ENCODE peak calls at places on chromosomes 4 and X, in ten cellular contexts. O is AG10803; L is astrocyte of the spinal cord; H is lower leg skin; I is AG04450; A is fibroblast of villous mesenchyme; D is GM12864; Q is fibroblast of mammary gland; V is brain microvascular endothelial cell; F is CD8-positive, alpha-beta T cell. X is an unnamed sample.

GRCh38 chrX:829145-829544 is 198.6 kb downstream of the SHOX start:
- DNase-seq in O (no peak), L (no peak), H (no peak), I (no peak), A (no peak), D (no peak), Q (no peak), V (no peak), F (no peak), X (no peak)

GRCh38 chr4:129364747-129365452 is 268.9 kb downstream of the C4orf33 start:
- DNase-seq in O (no peak), L (no peak), H (no peak), I (no peak), A (no peak), D (no peak), Q (no peak), V (no peak), F (no peak), X (no peak)

GRCh38 chr4:70522626-70523025 is 4.3 kb downstream of the AMTN start:
- DNase-seq in O (no peak), L (no peak), H (peak; percentile 20), I (no peak), A (no peak), D (no peak), Q (no peak), V (no peak), F (no peak), X (no peak)

GRCh38 chr4:12880844-12881243 is 603.3 kb downstream of the RAB28 start:
- DNase-seq in O (no peak), L (no peak), H (no peak), I (no peak), A (no peak), D (no peak), Q (no peak), V (no peak), F (no peak), X (no peak)

GRCh38 chr4:174157106-174157607 is 126.3 kb downstream of the FBXO8 start:
- DNase-seq in O (no peak), L (no peak), H (no peak), I (no peak), A (peak; percentile 98), D (no peak), Q (no peak), V (no peak), F (no peak), X (no peak)

GRCh38 chrX:41043950-41044349 is 41.3 kb upstream of the USP9X start:
- DNase-seq in O (peak; percentile 49), L (peak; percentile 67), H (no peak), I (no peak), A (peak; percentile 20), D (no peak), Q (peak; percentile 76), V (peak; percentile 57), F (no peak), X (no peak)

GRCh38 chrX:50889582-50889981 is 21.0 kb upstream of the BMP15 start:
- DNase-seq in O (no peak), L (no peak), H (no peak), I (no peak), A (no peak), D (no peak), Q (no peak), V (no peak), F (no peak), X (no peak)

GRCh38 chrX:150984164-150984824 is 1.2 kb downstream of the HMGB3 start:
- DNase-seq in O (no peak), L (no peak), H (no peak), I (no peak), A (no peak), D (no peak), Q (no peak), V (no peak), F (no peak), X (no peak)

GRCh38 chrX:19723427-19723826 is 164.0 kb downstream of the SH3KBP1 start:
- DNase-seq in O (no peak), L (no peak), H (no peak), I (no peak), A (no peak), D (no peak), Q (peak; percentile 14), V (no peak), F (no peak), X (no peak)

GRCh38 chr4:169621754-169622481 is 1.5 kb downstream of the CLCN3 start:
- DNase-seq in O (peak; percentile 67), L (peak; percentile 59), H (no peak), I (peak; percentile 77), A (peak; percentile 96), D (no peak), Q (peak; percentile 76), V (peak; percentile 66), F (no peak), X (no peak)

GRCh38 chrX:24498181-24498580 is 33.1 kb downstream of the PDK3 start:
- DNase-seq in O (peak; percentile 0), L (peak; percentile 23), H (no peak), I (no peak), A (no peak), D (no peak), Q (peak; percentile 7), V (peak; percentile 9), F (no peak), X (no peak)

GRCh38 chr4:7595883-7596535 is 161.3 kb upstream of the PSAPL1 start:
- DNase-seq in O (no peak), L (no peak), H (no peak), I (no peak), A (no peak), D (no peak), Q (no peak), V (no peak), F (no peak), X (no peak)

GRCh38 chrX:81120270-81120935 is 81.3 kb downstream of the HMGN5 start:
- DNase-seq in O (peak; percentile 0), L (no peak), H (no peak), I (no peak), A (no peak), D (no peak), Q (no peak), V (no peak), F (no peak), X (no peak)

GRCh38 chrX:47285762-47286320 is 53.0 kb downstream of the USP11 start:
- DNase-seq in O (peak; percentile 53), L (no peak), H (no peak), I (no peak), A (peak; percentile 39), D (no peak), Q (peak; percentile 13), V (no peak), F (no peak), X (no peak)

GRCh38 chr4:89216866-89217265 is 90.7 kb downstream of the GPRIN3 start:
- DNase-seq in O (no peak), L (no peak), H (no peak), I (no peak), A (no peak), D (no peak), Q (no peak), V (no peak), F (no peak), X (no peak)

GRCh38 chrX:122087353-122087752 is 1039.9 kb downstream of the GLUD2 start:
- DNase-seq in O (no peak), L (peak; percentile 18), H (no peak), I (no peak), A (peak; percentile 10), D (no peak), Q (peak; percentile 41), V (no peak), F (no peak), X (no peak)
- TF ChIP-seq CTCF in O (no peak), L (no peak), H (no peak), I (no peak), A (no peak), D (no peak), Q (no peak), V (no peak), F (no peak), X (no peak)

GRCh38 chrX:13647709-13648212 is 5.2 kb upstream of the TCEANC start:
- DNase-seq in O (no peak), L (peak; percentile 55), H (no peak), I (no peak), A (peak; percentile 89), D (no peak), Q (peak; percentile 72), V (peak; percentile 83), F (peak; percentile 12), X (no peak)
- H3K4me3 ChIP-seq in O (no peak overlapping the region), L (no peak overlapping the region), H (no peak overlapping the region), I (no peak overlapping the region), A (no peak overlapping the region), D (no peak overlapping the region), Q (no peak overlapping the region), V (no peak overlapping the region), F (no peak overlapping the region), X (no peak overlapping the region)

DNA sequence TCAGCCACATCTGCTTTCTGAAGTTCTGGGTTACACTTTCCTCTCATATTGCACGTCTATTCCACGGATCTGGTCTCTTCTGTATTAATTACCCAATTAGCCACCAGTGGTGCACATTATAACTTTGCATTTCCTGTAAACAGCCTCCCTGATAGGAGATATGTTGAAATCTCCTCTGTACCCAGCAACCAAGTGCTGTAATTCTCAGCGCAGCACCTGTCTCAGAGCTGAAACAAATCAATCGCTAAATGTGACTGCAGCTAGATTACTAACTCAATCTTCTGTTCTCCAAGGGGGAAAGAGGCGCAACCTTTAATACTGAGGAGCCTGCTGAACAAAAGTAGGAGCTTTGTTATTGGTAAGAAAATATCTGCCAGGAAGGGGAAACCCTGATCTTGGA is 326.5 kb downstream of the SLITRK2 start:
- DNase-seq in O (no peak), L (no peak), H (no peak), I (no peak), A (no peak), D (no peak), Q (no peak), V (no peak), F (no peak), X (no peak)
- TF ChIP-seq CTCF in O (no peak), L (no peak), H (no peak), I (no peak), A (no peak), D (no peak), Q (no peak), V (no peak), F (no peak), X (no peak)

GRCh38 chr4:4852591-4853362 is 6.7 kb upstream of the MSX1 start:
- DNase-seq in O (peak; percentile 80), L (peak; percentile 67), H (peak; percentile 44), I (peak; percentile 37), A (peak; percentile 53), D (no peak), Q (peak; percentile 79), V (peak; percentile 76), F (no peak), X (peak; percentile 9)

GRCh38 chr4:4853371-4853823 is 6.1 kb upstream of the MSX1 start:
- DNase-seq in O (no peak), L (no peak), H (no peak), I (no peak), A (no peak), D (no peak), Q (no peak), V (no peak), F (no peak), X (no peak)

GRCh38 chr4:4855293-4856070 is 4.0 kb upstream of the MSX1 start:
- DNase-seq in O (no peak), L (peak; percentile 18), H (no peak), I (no peak), A (no peak), D (no peak), Q (no peak), V (no peak), F (no peak), X (no peak)

GRCh38 chr4:4854649-4855292 is 4.7 kb upstream of the MSX1 start:
- DNase-seq in O (no peak), L (no peak), H (no peak), I (no peak), A (no peak), D (no peak), Q (no peak), V (no peak), F (no peak), X (no peak)

GRCh38 chr4:4853921-4854648 is 5.4 kb upstream of the MSX1 start:
- DNase-seq in O (no peak), L (no peak), H (no peak), I (no peak), A (no peak), D (no peak), Q (no peak), V (no peak), F (no peak), X (no peak)
- H3K4me3 ChIP-seq in O (peak overlapping the region; percentile 56), L (peak overlapping the region; percentile 25), H (no peak overlapping the region), I (no peak overlapping the region), A (no peak overlapping the region), D (no peak overlapping the region), Q (peak overlapping the region; percentile 38), V (no peak overlapping the region), F (peak overlapping the region; percentile 42), X (no peak overlapping the region)